ENCODE peak calls at places on chromosomes 11 and 22, in five cellular contexts. C is RWPE1; P is cardiac muscle cell; O is T-cell; D is activated T-helper 1 cell treated with anti-CD3 and anti-CD28 coated beads, Interleukin-2, amount 50 U/mL, for 16 hours. N is an unnamed sample.

GRCh38 chr11:111229604-111230003 is 15.9 kb upstream of the POU2AF2 start:
- DNase-seq in P (peak; percentile 39), O (peak; percentile 11), D (no peak), C (no peak), N (no peak)

GRCh38 chr11:38646382-38646781 is 2048.3 kb upstream of the RAG2 start:
- DNase-seq in C (no peak), O (no peak), D (no peak), P (no peak), N (no peak)

GRCh38 chr11:71305451-71306125 is 53.2 kb upstream of the SHANK2 start:
- DNase-seq in C (no peak), O (no peak), D (no peak), P (no peak), N (no peak)

GRCh38 chr11:112477929-112478317 is 217.3 kb upstream of the PLET1 start:
- DNase-seq in D (no peak), C (no peak), O (no peak), P (no peak), N (no peak)

GRCh38 chr11:64251986-64252837 is 882 bp downstream of the PLCB3 start:
- DNase-seq in P (peak; percentile 43), C (no peak), O (no peak), D (no peak), N (no peak)

GRCh38 chr22:26168199-26168915 is 905 bp upstream of the SEZ6L start:
- DNase-seq in O (no peak), C (no peak), D (no peak), P (no peak), N (no peak)

GRCh38 chr11:94194712-94195111 is 66.1 kb downstream of the PANX1 start:
- DNase-seq in P (no peak), C (peak; percentile 55), O (no peak), D (no peak), N (no peak)

GRCh38 chr11:6693342-6694228 is 10.4 kb upstream of the MRPL17 start:
- DNase-seq in D (no peak), P (peak; percentile 80), O (no peak), C (no peak), N (no peak)

GRCh38 chr22:35805466-35805865 is 87.8 kb downstream of the APOL5 start:
- DNase-seq in C (no peak), P (no peak), O (no peak), D (no peak), N (no peak)

GRCh38 chr22:30228509-30229359 is 17.8 kb downstream of the LIF start:
- DNase-seq in P (no peak), D (no peak), O (no peak), C (peak; percentile 72), N (peak; percentile 76)

GRCh38 chr22:23969071-23969470 is 2.4 kb downstream of the DDTL start:
- DNase-seq in C (no peak), O (no peak), P (no peak), D (no peak), N (no peak)

GRCh38 chr11:114176321-114176720 is 116.8 kb downstream of the ZBTB16 start:
- DNase-seq in O (no peak), C (no peak), D (no peak), P (no peak), N (no peak)

GRCh38 chr11:69035150-69035958 is 13.4 kb upstream of the TPCN2 start:
- DNase-seq in D (no peak), O (no peak), C (no peak), P (peak; percentile 52), N (no peak)

GRCh38 chr11:65852508-65853248 is 5.3 kb downstream of the CFL1 start:
- DNase-seq in D (no peak), O (no peak), P (no peak), C (no peak), N (no peak)

GRCh38 chr11:125070699-125071254 is 7.7 kb downstream of the SLC37A2 start:
- DNase-seq in P (peak; percentile 77), D (no peak), C (peak; percentile 89), O (no peak), N (peak; percentile 86)

GRCh38 chr11:100920571-100920970 is 209.0 kb downstream of the PGR start:
- DNase-seq in D (no peak), O (no peak), C (no peak), P (no peak), N (no peak)

GRCh38 chr11:88411265-88411664 is 73.7 kb upstream of the CTSC start:
- DNase-seq in D (no peak), C (peak; percentile 63), P (no peak), O (no peak), N (no peak)

GRCh38 chr11:70630816-70631623 is 232.7 kb downstream of the CTTN start:
- DNase-seq in C (no peak), O (no peak), D (no peak), P (no peak), N (no peak)

N was measured in PC-9.